ENCODE peak calls at places on chromosomes 2 and 18, in four cellular contexts. K is GM12891, I is K562, Y is GM12878. C is an unnamed sample.

GRCh38 chr2:120734930-120735611 is 597 bp upstream of the GLI2 start:
- DNase-seq in K (no peak), Y (no peak), I (no peak), C (no peak)

GRCh38 chr2:9847140-9847539 is 3.9 kb downstream of the TAF1B start:
- DNase-seq in I (no peak), K (no peak), Y (no peak), C (peak)

GRCh38 chr2:157777425-157777824 is 98.7 kb downstream of the ACVR1 start:
- DNase-seq in K (peak), Y (no peak), I (peak), C (no peak)

GRCh38 chr2:225737556-225737955 is 338.0 kb downstream of the NYAP2 start:
- DNase-seq in K (no peak), Y (no peak), I (no peak), C (no peak)

GRCh38 chr2:168686485-168687191 is 115.8 kb upstream of the NOSTRIN start:
- DNase-seq in K (no peak), Y (no peak), I (no peak), C (no peak)

GRCh38 chr2:10333247-10333613 is 30.5 kb downstream of the HPCAL1 start:
- DNase-seq in Y (no peak), K (no peak), I (no peak), C (peak)

GRCh38 chr2:166173263-166173662 is 45.4 kb upstream of the SCN1A start:
- DNase-seq in I (no peak), K (no peak), Y (no peak), C (no peak)

GRCh38 chr2:69453475-69454129 is 16.4 kb upstream of the NFU1 start:
- DNase-seq in K (peak), Y (peak), I (no peak), C (peak)

GRCh38 chr2:20584637-20585321 is 66.1 kb downstream of the HS1BP3 start:
- DNase-seq in Y (no peak), K (no peak), I (peak), C (no peak)

GRCh38 chr2:62587616-62588015 is 81.6 kb upstream of the TMEM17 start:
- DNase-seq in I (no peak), Y (no peak), K (no peak), C (no peak)

GRCh38 chr2:143282684-143283083 is 153.5 kb downstream of the ARHGAP15 start:
- DNase-seq in I (peak), Y (no peak), K (no peak), C (no peak)

GRCh38 chr2:204019572-204020501 is 83.3 kb downstream of the ICOS start:
- DNase-seq in Y (peak), K (no peak), I (no peak), C (no peak)

GRCh38 chr2:177172034-177172880 is 40.3 kb upstream of the HNRNPA3 start:
- DNase-seq in I (no peak), K (no peak), Y (no peak), C (no peak)

GRCh38 chr2:10297950-10298349 is 4.8 kb upstream of the HPCAL1 start:
- DNase-seq in I (peak), Y (no peak), K (no peak), C (peak)

GRCh38 chr18:48228301-48228715 is 180.9 kb downstream of the ZBTB7C start:
- DNase-seq in K (no peak), I (no peak), Y (no peak), C (no peak)

GRCh38 chr2:37110306-37111212 is 26.2 kb downstream of the GPATCH11 start:
- DNase-seq in Y (no peak), I (no peak), K (no peak), C (no peak)

GRCh38 chr2:20567159-20567925 is 83.6 kb downstream of the HS1BP3 start:
- DNase-seq in Y (no peak), I (no peak), K (no peak), C (no peak)

GRCh38 chr18:63974991-63975390 is 5.1 kb downstream of the SERPINB8 start:
- DNase-seq in K (no peak), I (no peak), Y (no peak), C (peak)
- TF ChIP-seq SPI1 in K (no peak), I (no peak), Y (no peak), C (no peak)

GRCh38 chr18:9319333-9319732 is 15.2 kb upstream of the TWSG1 start:
- DNase-seq in Y (no peak), I (no peak), K (no peak), C (no peak)

GRCh38 chr18:9323750-9324445 is 10.7 kb upstream of the TWSG1 start:
- DNase-seq in Y (no peak), I (no peak), K (no peak), C (no peak)

GRCh38 chr18:9321709-9322108 is 12.9 kb upstream of the TWSG1 start:
- DNase-seq in I (no peak), Y (no peak), K (no peak), C (no peak)

GRCh38 chr18:9322730-9323129 is 11.8 kb upstream of the TWSG1 start:
- DNase-seq in Y (no peak), K (no peak), I (no peak), C (no peak)

GRCh38 chr18:9321017-9321452 is 13.5 kb upstream of the TWSG1 start:
- DNase-seq in K (no peak), Y (no peak), I (no peak), C (no peak)
- TF ChIP-seq SPI1 in K (no peak), Y (no peak), I (no peak), C (no peak)

GRCh38 chr2:23565814-23566213 is 180.8 kb downstream of the KLHL29 start:
- DNase-seq in K (no peak), I (no peak), Y (no peak), C (no peak)
- TF ChIP-seq SPI1 in K (no peak), I (no peak), Y (no peak), C (no peak)

DNA sequence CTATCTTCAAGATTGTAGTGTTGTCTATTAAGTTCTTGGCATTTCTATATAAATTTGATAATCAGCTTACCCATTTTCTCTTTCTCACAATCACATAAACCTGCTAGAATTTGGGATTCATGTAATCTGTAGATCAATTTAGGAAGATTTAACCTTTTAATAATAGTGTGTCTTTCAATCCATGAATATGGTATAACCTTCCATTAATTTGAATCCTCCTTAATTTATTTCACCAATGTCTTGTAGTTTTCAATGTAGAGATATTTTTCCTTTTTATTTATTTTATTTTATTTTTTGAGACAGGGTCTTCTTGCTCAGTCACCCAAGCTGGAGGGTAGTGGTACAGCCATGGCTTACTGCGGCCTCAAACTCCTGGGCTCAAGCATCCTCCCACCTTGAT is 20.2 kb downstream of the SANBR start:
- DNase-seq in K (no peak), Y (no peak), I (no peak), C (no peak)
- TF ChIP-seq SPI1 in K (no peak), Y (no peak), I (no peak), C (no peak)

GRCh38 chr2:71426721-71427120 is 26.6 kb upstream of the DYSF start:
- DNase-seq in Y (no peak), K (no peak), I (no peak), C (no peak)

GRCh38 chr2:71419145-71419544 is 34.2 kb upstream of the DYSF start:
- DNase-seq in I (no peak), K (no peak), Y (no peak), C (no peak)

GRCh38 chr2:71419976-71420375 is 33.4 kb upstream of the DYSF start:
- DNase-seq in I (no peak), Y (no peak), K (no peak), C (no peak)

GRCh38 chr2:71422786-71423185 is 30.6 kb upstream of the DYSF start:
- DNase-seq in Y (no peak), I (no peak), K (no peak), C (no peak)

DNA sequence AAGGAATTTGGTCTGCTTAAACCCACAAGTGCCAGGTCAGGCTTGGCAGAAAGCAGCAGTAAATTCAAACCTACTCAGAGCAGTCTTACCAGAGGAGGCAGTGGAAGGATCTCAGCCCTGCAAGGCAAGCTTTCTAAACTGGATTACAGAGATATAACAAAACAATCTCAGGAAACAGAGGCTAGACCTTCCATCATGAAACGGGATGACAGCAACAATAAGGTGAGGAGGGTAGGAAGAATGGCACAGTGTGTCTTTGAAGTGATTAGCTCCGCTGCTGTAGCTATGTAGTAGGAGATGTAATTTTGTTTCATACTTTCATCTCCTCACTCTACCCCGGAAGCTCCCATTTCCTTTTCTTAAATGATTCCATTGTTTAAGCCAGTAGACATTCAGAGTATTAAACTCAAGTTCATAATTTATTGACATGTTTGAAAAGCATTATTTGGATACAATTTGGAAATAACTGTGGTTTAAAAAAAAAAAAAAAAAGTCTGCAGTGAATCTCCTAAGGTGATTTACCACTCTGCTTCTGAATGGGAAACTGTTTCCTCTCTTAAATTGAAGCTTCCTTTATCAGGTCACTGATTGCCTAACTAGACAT is 29.4 kb upstream of the DYSF start:
- DNase-seq in K (no peak), I (no peak), Y (no peak), C (no peak)
- TF ChIP-seq SPI1 in K (no peak), I (no peak), Y (no peak), C (no peak)

DNA sequence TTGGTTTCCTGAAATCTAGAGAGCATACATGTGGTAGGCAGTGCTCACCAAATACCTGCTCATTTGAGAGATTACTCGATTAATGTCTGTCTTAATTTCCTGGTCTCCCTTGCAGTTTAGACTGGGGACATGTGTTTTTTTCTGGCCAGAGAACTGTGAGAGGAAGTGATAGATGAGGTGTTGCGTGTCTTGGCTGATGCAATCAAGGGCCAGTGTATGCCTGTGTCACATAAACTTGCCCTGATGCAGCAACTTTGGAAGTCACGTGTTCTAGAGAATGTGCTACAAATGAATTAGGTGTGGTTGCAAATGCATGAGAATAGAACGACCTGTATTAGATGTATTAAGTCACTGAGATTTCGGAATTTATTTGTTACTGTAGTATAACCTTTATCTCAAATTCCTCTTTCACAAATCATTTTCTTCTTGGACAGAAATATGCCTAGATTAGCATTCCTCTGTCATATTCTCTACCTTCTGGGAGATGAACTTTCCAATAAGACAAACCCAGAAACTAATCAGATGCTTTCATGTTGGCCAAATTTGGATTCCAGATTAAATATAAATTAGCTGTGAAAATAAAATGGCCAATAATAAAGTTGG is 9.9 kb upstream of the IL1A start:
- DNase-seq in I (peak), K (no peak), Y (no peak), C (peak)
- TF ChIP-seq SPI1 in I (peak), K (peak), Y (peak), C (peak)

DNA sequence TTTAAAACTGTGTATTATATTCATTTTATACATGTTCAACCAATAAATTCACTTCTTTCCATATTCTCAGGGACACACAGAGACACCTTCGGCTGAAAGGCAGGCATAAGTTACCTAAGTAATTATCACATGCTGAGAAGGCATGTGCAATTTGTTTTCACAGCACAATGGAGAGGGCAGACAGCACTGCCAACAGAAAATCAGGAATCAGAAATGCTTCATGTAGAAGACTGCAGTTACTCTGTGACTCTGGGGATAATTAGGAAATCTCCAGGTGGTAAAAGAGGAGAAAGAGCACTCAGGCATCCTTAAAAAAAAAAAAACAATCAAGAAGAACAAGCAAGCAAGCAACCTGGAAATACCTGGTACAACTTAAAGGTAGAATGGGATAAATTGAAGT is 49.3 kb downstream of the DSEL start:
- DNase-seq in Y (no peak), K (no peak), I (no peak), C (no peak)
- TF ChIP-seq SPI1 in Y (no peak), K (no peak), I (no peak), C (no peak)

DNA sequence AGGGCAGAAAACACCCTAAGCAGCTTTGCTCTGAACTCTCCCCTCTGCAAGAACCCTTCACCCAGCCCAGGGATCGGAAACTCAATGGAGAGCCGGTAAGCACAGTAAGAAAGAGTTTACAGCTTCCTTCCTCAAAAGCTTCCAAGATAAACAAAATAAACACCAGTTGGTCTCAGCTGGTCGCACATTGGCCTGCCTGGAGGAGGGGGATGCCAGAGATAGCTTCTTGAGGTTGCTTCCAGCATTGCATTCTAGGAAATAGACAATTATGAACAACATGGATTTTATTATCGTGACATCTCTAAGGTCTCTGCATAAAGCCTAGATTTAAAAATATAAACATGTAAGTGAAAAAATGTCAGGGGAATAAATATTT is 141.5 kb upstream of the PKDCC start:
- DNase-seq in K (no peak), Y (no peak), I (no peak), C (no peak)
- TF ChIP-seq SPI1 in K (no peak), Y (no peak), I (no peak), C (no peak)

GRCh38 chr2:233428438-233428837 is 74.1 kb downstream of the DGKD start:
- DNase-seq in Y (no peak), I (no peak), K (no peak), C (no peak)
- TF ChIP-seq SPI1 in Y (no peak), I (no peak), K (no peak), C (no peak)